ENCODE peak calls at places on chromosomes 16 and 17, in four cellular contexts. One of them, this sample, is unnamed.

GRCh38 chr16:54228325-54228724 is 58.3 kb downstream of the IRX3 start:
- DNase-seq in stimulated activated CD4-positive, alpha-beta T cell treated with anti-CD3 and anti-CD28 coated beads, Interleukin-4, amount 100 ng/mL, for 24 hours: no peak
- DNase-seq in sigmoid colon: no peak
- DNase-seq in NCI-H1092 treated with DMSO at 0.1 percent for 48 hours: no peak
- DNase-seq in this sample: no peak

GRCh38 chr17:82377924-82378740 is 6.6 kb downstream of the UTS2R start:
- DNase-seq in stimulated activated CD4-positive, alpha-beta T cell treated with anti-CD3 and anti-CD28 coated beads, Interleukin-4, amount 100 ng/mL, for 24 hours: no peak
- DNase-seq in sigmoid colon: no peak
- DNase-seq in NCI-H1092 treated with DMSO at 0.1 percent for 48 hours: no peak
- DNase-seq in this sample: no peak

GRCh38 chr16:86029131-86029741 is 130.3 kb downstream of the IRF8 start:
- DNase-seq in stimulated activated CD4-positive, alpha-beta T cell treated with anti-CD3 and anti-CD28 coated beads, Interleukin-4, amount 100 ng/mL, for 24 hours: no peak
- DNase-seq in sigmoid colon: peak
- DNase-seq in NCI-H1092 treated with DMSO at 0.1 percent for 48 hours: no peak
- DNase-seq in this sample: peak

GRCh38 chr16:70610273-70611223 is 35.8 kb upstream of the IL34 start:
- DNase-seq in stimulated activated CD4-positive, alpha-beta T cell treated with anti-CD3 and anti-CD28 coated beads, Interleukin-4, amount 100 ng/mL, for 24 hours: no peak
- DNase-seq in sigmoid colon: no peak
- DNase-seq in NCI-H1092 treated with DMSO at 0.1 percent for 48 hours: no peak
- DNase-seq in this sample: no peak

GRCh38 chr16:11136600-11136999 is 119.4 kb downstream of the SOCS1 start:
- DNase-seq in stimulated activated CD4-positive, alpha-beta T cell treated with anti-CD3 and anti-CD28 coated beads, Interleukin-4, amount 100 ng/mL, for 24 hours: no peak
- DNase-seq in sigmoid colon: no peak
- DNase-seq in NCI-H1092 treated with DMSO at 0.1 percent for 48 hours: peak
- DNase-seq in this sample: peak

GRCh38 chr16:24826096-24826690 is 19.6 kb upstream of the SLC5A11 start:
- DNase-seq in stimulated activated CD4-positive, alpha-beta T cell treated with anti-CD3 and anti-CD28 coated beads, Interleukin-4, amount 100 ng/mL, for 24 hours: no peak
- DNase-seq in sigmoid colon: no peak
- DNase-seq in NCI-H1092 treated with DMSO at 0.1 percent for 48 hours: peak
- DNase-seq in this sample: no peak

GRCh38 chr17:63550816-63551639 is 751 bp downstream of the DCAF7 start:
- DNase-seq in stimulated activated CD4-positive, alpha-beta T cell treated with anti-CD3 and anti-CD28 coated beads, Interleukin-4, amount 100 ng/mL, for 24 hours: peak
- DNase-seq in sigmoid colon: no peak
- DNase-seq in NCI-H1092 treated with DMSO at 0.1 percent for 48 hours: peak
- DNase-seq in this sample: peak

GRCh38 chr17:65518256-65518655 is 43.2 kb downstream of the AXIN2 start:
- DNase-seq in stimulated activated CD4-positive, alpha-beta T cell treated with anti-CD3 and anti-CD28 coated beads, Interleukin-4, amount 100 ng/mL, for 24 hours: no peak
- DNase-seq in sigmoid colon: no peak
- DNase-seq in NCI-H1092 treated with DMSO at 0.1 percent for 48 hours: no peak
- DNase-seq in this sample: peak

GRCh38 chr17:16374129-16374528 is 6.8 kb upstream of the UBB start:
- DNase-seq in stimulated activated CD4-positive, alpha-beta T cell treated with anti-CD3 and anti-CD28 coated beads, Interleukin-4, amount 100 ng/mL, for 24 hours: no peak
- DNase-seq in sigmoid colon: peak
- DNase-seq in NCI-H1092 treated with DMSO at 0.1 percent for 48 hours: no peak
- DNase-seq in this sample: peak

GRCh38 chr17:63838586-63839184 is 3.8 kb downstream of the SMARCD2 start:
- DNase-seq in stimulated activated CD4-positive, alpha-beta T cell treated with anti-CD3 and anti-CD28 coated beads, Interleukin-4, amount 100 ng/mL, for 24 hours: no peak
- DNase-seq in sigmoid colon: peak
- DNase-seq in NCI-H1092 treated with DMSO at 0.1 percent for 48 hours: no peak
- DNase-seq in this sample: peak

GRCh38 chr16:89598199-89598598 is 15.2 kb upstream of the DPEP1 start:
- DNase-seq in stimulated activated CD4-positive, alpha-beta T cell treated with anti-CD3 and anti-CD28 coated beads, Interleukin-4, amount 100 ng/mL, for 24 hours: no peak
- DNase-seq in sigmoid colon: no peak
- DNase-seq in NCI-H1092 treated with DMSO at 0.1 percent for 48 hours: no peak
- DNase-seq in this sample: peak

GRCh38 chr17:40310882-40311391 is 2.0 kb downstream of the RARA start:
- DNase-seq in stimulated activated CD4-positive, alpha-beta T cell treated with anti-CD3 and anti-CD28 coated beads, Interleukin-4, amount 100 ng/mL, for 24 hours: no peak
- DNase-seq in sigmoid colon: peak
- DNase-seq in NCI-H1092 treated with DMSO at 0.1 percent for 48 hours: no peak
- DNase-seq in this sample: no peak

GRCh38 chr17:64331366-64331765 is 59.3 kb downstream of the PECAM1 start:
- DNase-seq in stimulated activated CD4-positive, alpha-beta T cell treated with anti-CD3 and anti-CD28 coated beads, Interleukin-4, amount 100 ng/mL, for 24 hours: no peak
- DNase-seq in sigmoid colon: no peak
- DNase-seq in NCI-H1092 treated with DMSO at 0.1 percent for 48 hours: no peak
- DNase-seq in this sample: no peak

GRCh38 chr17:74746922-74747321 is 1.5 kb upstream of the NHERF1 start:
- DNase-seq in stimulated activated CD4-positive, alpha-beta T cell treated with anti-CD3 and anti-CD28 coated beads, Interleukin-4, amount 100 ng/mL, for 24 hours: no peak
- DNase-seq in sigmoid colon: peak
- DNase-seq in NCI-H1092 treated with DMSO at 0.1 percent for 48 hours: no peak
- DNase-seq in this sample: no peak

GRCh38 chr17:410674-411401 is 58.2 kb upstream of the RPH3AL start:
- DNase-seq in stimulated activated CD4-positive, alpha-beta T cell treated with anti-CD3 and anti-CD28 coated beads, Interleukin-4, amount 100 ng/mL, for 24 hours: peak
- DNase-seq in sigmoid colon: no peak
- DNase-seq in NCI-H1092 treated with DMSO at 0.1 percent for 48 hours: no peak
- DNase-seq in this sample: peak

This sample was measured in GM23248.